ENCODE peak calls at places on chromosomes 2 and 18, in seven cellular contexts. O is trophoblast cell, Y is mesendoderm, M is neuronal stem cell, E is H1, C is mesenchymal stem cell, U is H9. I is an unnamed sample.

GRCh38 chr2:181850914-181851560 is 40.5 kb upstream of the ITPRID2 start:
- DNase-seq in Y (no peak), M (no peak), E (no peak), U (no peak), C (no peak), O (no peak), I (no peak)

GRCh38 chr2:239724851-239725550 is 300.1 kb downstream of the NDUFA10 start:
- DNase-seq in U (peak), M (no peak), Y (no peak), O (no peak), C (no peak), E (no peak), I (no peak)

GRCh38 chr2:96618599-96619283 is 19.4 kb downstream of the KANSL3 start:
- DNase-seq in M (no peak), O (peak), Y (no peak), U (no peak), E (no peak), C (no peak), I (peak)

GRCh38 chr2:241801611-241802420 is 7.2 kb upstream of the NEU4 start:
- DNase-seq in E (no peak), U (peak), C (no peak), Y (peak), O (no peak), M (no peak), I (no peak)

GRCh38 chr2:12684471-12684936 is 32.2 kb upstream of the TRIB2 start:
- DNase-seq in C (peak), U (no peak), Y (no peak), E (no peak), M (no peak), O (no peak), I (peak)

GRCh38 chr2:68237404-68237803 is 14.9 kb downstream of the PPP3R1 start:
- DNase-seq in M (no peak), C (no peak), E (no peak), Y (no peak), U (no peak), O (no peak), I (peak)

GRCh38 chr2:37344453-37345361 is at the start of gene QPCT:
- DNase-seq in U (no peak), C (peak), E (no peak), O (peak), Y (peak), M (no peak), I (peak)

GRCh38 chr18:58455318-58455950 is 173.5 kb downstream of the ALPK2 start:
- DNase-seq in M (no peak), U (no peak), O (no peak), C (no peak), Y (no peak), E (no peak), I (no peak)

GRCh38 chr2:115833196-115833595 is 1390.8 kb downstream of the DPP10 start:
- DNase-seq in O (peak), U (no peak), Y (peak), E (no peak), C (no peak), M (no peak), I (no peak)

GRCh38 chr2:100748673-100749072 is 71.3 kb upstream of the NPAS2 start:
- DNase-seq in O (no peak), U (no peak), Y (no peak), E (no peak), M (no peak), C (no peak), I (no peak)

GRCh38 chr2:108268001-108268400 is 20.7 kb upstream of the SULT1C2 start:
- DNase-seq in U (no peak), E (no peak), Y (no peak), C (peak), M (no peak), O (no peak), I (peak)

GRCh38 chr18:73283788-73284187 is 416.0 kb upstream of the NETO1 start:
- DNase-seq in O (no peak), U (no peak), M (no peak), E (no peak), Y (peak), C (peak), I (peak)

GRCh38 chr2:153311432-153311831 is 167.1 kb downstream of the RPRM start:
- DNase-seq in U (no peak), Y (no peak), E (no peak), C (no peak), O (no peak), M (no peak), I (no peak)

GRCh38 chr18:8948471-8949149 is 153.9 kb upstream of the NDUFV2 start:
- DNase-seq in M (no peak), U (no peak), E (no peak), C (peak), O (peak), Y (peak), I (peak)

GRCh38 chr2:120885749-120886148 is 150.1 kb downstream of the GLI2 start:
- DNase-seq in O (no peak), U (no peak), E (no peak), C (no peak), Y (no peak), M (no peak), I (no peak)

GRCh38 chr2:33024758-33025157 is 78.0 kb downstream of the LTBP1 start:
- DNase-seq in U (no peak), O (no peak), E (no peak), C (no peak), M (no peak), Y (no peak), I (no peak)
- H3K18ac ChIP-seq in U (no peak), O (no peak), E (no peak), C (no peak), M (no peak), Y (no peak), I (peak)

GRCh38 chr18:45054595-45054994 is 373.9 kb downstream of the SETBP1 start:
- DNase-seq in Y (no peak), C (no peak), O (peak), M (no peak), E (no peak), U (no peak), I (no peak)
- H3K18ac ChIP-seq in Y (no peak), C (no peak), O (no peak), M (no peak), E (no peak), U (no peak), I (no peak)

DNA sequence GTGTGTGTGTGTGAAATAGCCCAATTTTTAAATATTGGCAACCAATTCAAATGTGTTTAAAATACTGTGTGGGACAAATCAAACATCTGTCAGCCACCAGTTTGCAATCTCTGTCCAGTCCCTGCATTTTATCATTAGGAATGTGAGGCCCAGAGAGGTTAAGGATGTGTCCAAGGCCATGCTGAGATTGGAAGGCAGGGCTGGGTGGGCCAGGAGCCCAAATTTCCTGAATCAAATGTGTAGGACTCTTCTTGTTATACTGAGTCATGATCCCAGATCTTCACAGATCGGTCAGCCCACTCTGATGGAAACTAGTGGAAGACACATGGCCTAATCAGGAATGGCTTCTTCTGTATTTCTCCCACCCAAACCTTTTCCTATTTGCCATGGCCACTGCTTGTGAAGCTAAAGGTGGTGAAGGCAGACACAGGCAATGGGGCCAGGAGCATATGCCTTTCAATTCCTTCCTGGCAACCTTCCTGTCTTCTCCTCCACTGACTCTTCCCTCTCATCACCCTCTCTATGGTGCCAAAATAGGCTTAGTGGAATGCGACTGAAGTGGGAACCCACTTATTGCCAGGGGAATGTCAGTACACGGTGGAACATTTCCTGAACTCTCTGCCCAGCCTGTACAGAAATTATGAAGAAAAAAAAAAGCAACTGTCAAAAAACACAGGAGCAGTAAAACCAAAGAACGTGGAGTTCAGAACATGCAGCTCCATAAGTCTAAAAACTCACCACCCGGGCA is 35.5 kb downstream of the ZEB2 start:
- DNase-seq in O (no peak), C (no peak), E (no peak), Y (no peak), M (no peak), U (no peak), I (no peak)
- H3K18ac ChIP-seq in O (no peak), C (no peak), E (no peak), Y (no peak), M (no peak), U (no peak), I (no peak)

GRCh38 chr18:41266616-41267015 is 688.4 kb upstream of the PIK3C3 start:
- DNase-seq in Y (no peak), U (no peak), M (no peak), E (no peak), O (no peak), C (peak), I (peak)

GRCh38 chr18:41262688-41263087 is 692.3 kb upstream of the PIK3C3 start:
- DNase-seq in U (no peak), C (no peak), M (no peak), O (no peak), E (no peak), Y (no peak), I (no peak)

GRCh38 chr18:41268271-41268670 is 686.8 kb upstream of the PIK3C3 start:
- DNase-seq in C (no peak), U (no peak), E (no peak), O (no peak), M (no peak), Y (no peak), I (no peak)

GRCh38 chr18:41265047-41265446 is 690.0 kb upstream of the PIK3C3 start:
- DNase-seq in Y (no peak), M (no peak), C (peak), O (no peak), U (no peak), E (no peak), I (peak)

DNA sequence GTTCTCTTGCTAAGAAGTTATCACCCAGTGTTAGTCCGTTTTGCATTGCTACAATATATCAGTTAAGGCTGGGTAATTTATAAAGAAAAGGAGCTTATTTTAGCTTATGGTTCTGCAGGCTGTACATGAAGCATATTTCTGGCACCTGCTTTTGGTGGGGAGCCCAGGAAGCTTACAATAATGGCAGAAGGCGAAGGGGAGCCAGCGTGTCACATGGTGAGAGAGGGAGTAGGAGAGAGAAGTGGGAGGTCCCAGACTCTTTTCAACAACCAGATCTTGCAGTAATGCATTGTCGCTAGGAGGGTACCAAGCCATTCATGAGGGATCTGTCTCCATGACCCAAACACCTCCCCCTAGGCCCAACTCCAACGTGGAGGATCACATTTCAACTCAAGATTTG is 688.8 kb upstream of the PIK3C3 start:
- DNase-seq in Y (no peak), U (no peak), E (no peak), C (no peak), O (no peak), M (no peak), I (no peak)
- H3K18ac ChIP-seq in Y (no peak), U (no peak), E (no peak), C (peak), O (no peak), M (no peak), I (peak)

GRCh38 chr2:2717406-2717805 is 386.3 kb upstream of the MYT1L start:
- DNase-seq in E (no peak), U (no peak), O (no peak), Y (no peak), C (no peak), M (no peak), I (no peak)
- H3K18ac ChIP-seq in E (no peak), U (no peak), O (no peak), Y (no peak), C (no peak), M (peak), I (no peak)

GRCh38 chr18:32299489-32299888 is 109.7 kb downstream of the MEP1B start:
- DNase-seq in U (no peak), M (no peak), Y (no peak), O (no peak), C (no peak), E (no peak), I (no peak)
- H3K18ac ChIP-seq in U (no peak), M (no peak), Y (no peak), O (no peak), C (no peak), E (no peak), I (no peak)

GRCh38 chr2:85399183-85399455 is 11.0 kb downstream of the CAPG start:
- DNase-seq in O (no peak), Y (no peak), E (no peak), M (no peak), U (no peak), C (no peak), I (no peak)

GRCh38 chr2:85400023-85400422 is 10.1 kb downstream of the CAPG start:
- DNase-seq in M (no peak), Y (no peak), U (no peak), O (no peak), E (no peak), C (no peak), I (no peak)

GRCh38 chr2:85400541-85400940 is 9.6 kb downstream of the CAPG start:
- DNase-seq in M (no peak), E (no peak), C (no peak), O (no peak), Y (no peak), U (no peak), I (no peak)

GRCh38 chr2:85401844-85402243 is 8.3 kb downstream of the CAPG start:
- DNase-seq in C (no peak), E (no peak), M (no peak), O (no peak), U (no peak), Y (no peak), I (no peak)

GRCh38 chr2:85400951-85401805 is 9.0 kb downstream of the CAPG start:
- DNase-seq in C (no peak), Y (no peak), M (no peak), E (no peak), O (no peak), U (no peak), I (no peak)
- H3K18ac ChIP-seq in C (no peak), Y (no peak), M (no peak), E (no peak), O (no peak), U (no peak), I (no peak)

I was measured in IMR-90.